ENCODE peak calls at places on chromosomes 3 and 15, in six cellular contexts. N, X, K, J, B and Y are unnamed samples. For H3K36me3, the result is how much of the 10 kb centered on the place peaks cover.

GRCh38 chr3:120559228-120560061 is 36.7 kb upstream of the NDUFB4 start:
- DNase-seq in N (peak), X (peak), K (peak), J (peak), B (peak), Y (peak)

GRCh38 chr3:154970796-154971195 is 109.3 kb upstream of the MME start:
- DNase-seq in N (no peak), X (peak), K (no peak), J (peak), B (no peak), Y (no peak)

GRCh38 chr15:76439542-76439941 is 103.0 kb downstream of the ISL2 start:
- DNase-seq in N (no peak), X (no peak), K (no peak), J (no peak), B (no peak), Y (no peak)

GRCh38 chr3:17491601-17492000 is 250.8 kb downstream of the TBC1D5 start:
- DNase-seq in N (no peak), X (peak), K (no peak), J (peak), B (no peak), Y (peak)

GRCh38 chr15:27707216-27707710 is 391.9 kb downstream of the OCA2 start:
- DNase-seq in N (no peak), X (no peak), K (no peak), J (no peak), B (no peak), Y (no peak)

GRCh38 chr3:53134631-53135232 is 4.5 kb upstream of the RFT1 start:
- DNase-seq in N (peak), X (peak), K (peak), J (peak), B (no peak), Y (peak)

GRCh38 chr3:136925425-136926190 is 32.2 kb upstream of the IL20RB start:
- DNase-seq in N (no peak), X (no peak), K (no peak), J (no peak), B (no peak), Y (no peak)

GRCh38 chr15:83446904-83447708 is at the start of gene SH3GL3:
- DNase-seq in N (peak), X (peak), K (peak), J (peak), B (no peak), Y (peak)

GRCh38 chr3:101928890-101929289 is 79.6 kb downstream of the NFKBIZ start:
- DNase-seq in N (no peak), X (peak), K (no peak), J (peak), B (no peak), Y (peak)

GRCh38 chr15:48510976-48511375 is 134.5 kb downstream of the FBN1 start:
- DNase-seq in N (no peak), X (peak), K (no peak), J (no peak), B (no peak), Y (no peak)

GRCh38 chr3:482479-482878 is 285.9 kb downstream of the CHL1 start:
- DNase-seq in N (no peak), X (no peak), K (no peak), J (no peak), B (no peak), Y (no peak)

GRCh38 chr3:192986399-192986798 is 68.7 kb upstream of the MB21D2 start:
- DNase-seq in N (no peak), X (no peak), K (no peak), J (no peak), B (no peak), Y (no peak)

GRCh38 chr15:96053039-96054021 is 277.2 kb upstream of the NR2F2 start:
- DNase-seq in N (peak), X (peak), K (peak), J (no peak), B (no peak), Y (peak)

GRCh38 chr3:153354641-153355040 is 192.6 kb downstream of the RAP2B start:
- DNase-seq in N (no peak), X (no peak), K (no peak), J (no peak), B (no peak), Y (no peak)

GRCh38 chr3:97901327-97902295 is 70.6 kb downstream of the RIOX2 start:
- DNase-seq in N (peak), X (no peak), K (no peak), J (no peak), B (no peak), Y (no peak)

GRCh38 chr3:7146529-7146928 is 285.6 kb downstream of the GRM7 start:
- DNase-seq in N (no peak), X (no peak), K (no peak), J (no peak), B (no peak), Y (no peak)

GRCh38 chr3:101676765-101677435 is at the start of gene ZBTB11:
- DNase-seq in N (peak), X (peak), K (peak), J (peak), B (peak), Y (peak)

DNA sequence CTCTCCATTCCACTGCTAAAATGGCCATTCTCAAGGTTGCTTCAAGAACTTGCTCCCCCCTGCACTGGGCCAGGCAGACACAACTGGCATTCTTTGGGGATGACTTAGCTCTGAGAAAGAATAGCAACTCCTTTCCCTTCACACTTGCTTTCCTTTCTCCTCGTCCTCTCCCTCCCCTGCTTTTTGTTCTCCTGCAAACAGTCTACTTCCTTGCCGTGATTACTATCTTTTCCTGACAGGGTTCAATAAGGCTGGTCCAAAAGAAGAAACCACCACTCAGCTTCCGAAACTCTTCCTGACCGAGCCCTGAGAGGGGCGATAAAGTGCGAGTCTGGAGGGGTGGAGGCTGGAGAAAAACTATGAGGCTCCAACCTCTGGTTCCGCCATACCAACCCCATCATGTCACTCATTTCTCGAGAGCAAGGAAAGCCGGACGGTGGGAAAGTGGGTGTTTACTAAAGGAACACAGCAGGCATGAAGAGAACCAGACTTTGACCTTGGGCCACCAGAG is 5.0 kb downstream of the AMOTL2 start:
- DNase-seq in N (no peak), X (peak), K (no peak), J (peak), B (no peak), Y (no peak)
- H3K36me3 ChIP-seq in N (under half), X (half or more), K (under half), J (half or more), B (half or more), Y (half or more)

GRCh38 chr15:92158426-92158825 is 235.3 kb upstream of the ST8SIA2 start:
- DNase-seq in N (no peak), X (peak), K (no peak), J (peak), B (peak), Y (no peak)
- H3K4me3 ChIP-seq in N (no peak), X (no peak), K (no peak), J (no peak), B (no peak), Y (no peak)

GRCh38 chr3:141430326-141430725 is 56.5 kb upstream of the RASA2 start:
- DNase-seq in N (no peak), X (no peak), K (no peak), J (no peak), B (no peak), Y (no peak)

GRCh38 chr3:141426404-141427034 is 58.2 kb downstream of the ZBTB38 start:
- DNase-seq in N (peak), X (peak), K (peak), J (peak), B (no peak), Y (no peak)

GRCh38 chr3:141429371-141430035 is 57.3 kb upstream of the RASA2 start:
- DNase-seq in N (peak), X (no peak), K (no peak), J (no peak), B (no peak), Y (no peak)

GRCh38 chr3:141425523-141426233 is 57.4 kb downstream of the ZBTB38 start:
- DNase-seq in N (no peak), X (peak), K (no peak), J (peak), B (no peak), Y (no peak)

DNA sequence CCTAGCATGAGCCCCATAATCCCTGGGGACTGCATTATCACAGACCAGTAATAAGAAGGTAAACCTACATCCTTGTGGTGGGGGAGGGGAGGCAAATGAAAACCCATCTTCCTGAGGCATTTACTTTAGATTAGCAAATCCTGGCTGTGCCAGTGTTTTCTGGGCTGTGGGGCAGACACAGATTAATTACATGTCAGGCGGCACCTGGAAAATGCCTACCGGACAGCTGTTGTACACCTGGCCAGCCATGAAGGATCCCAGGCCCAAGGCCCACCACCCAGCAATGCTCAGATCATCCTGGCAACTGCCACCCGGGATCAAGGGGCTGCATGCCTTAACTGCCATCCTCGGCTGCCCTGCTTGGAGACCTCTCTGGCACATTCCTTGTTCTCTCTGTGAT is 59.1 kb upstream of the RASA2 start:
- DNase-seq in N (no peak), X (no peak), K (no peak), J (no peak), B (no peak), Y (no peak)
- H3K36me3 ChIP-seq in N (under half), X (under half), K (under half), J (under half), B (under half), Y (under half)

GRCh38 chr3:14438929-14439328 is 36.5 kb downstream of the SLC6A6 start:
- DNase-seq in N (no peak), X (no peak), K (no peak), J (no peak), B (no peak), Y (no peak)
- H3K4me3 ChIP-seq in N (no peak), X (no peak), K (no peak), J (no peak), B (no peak), Y (no peak)

GRCh38 chr3:44661189-44661588 is 12.7 kb downstream of the ZNF35 start:
- DNase-seq in N (no peak), X (no peak), K (no peak), J (no peak), B (no peak), Y (no peak)

GRCh38 chr3:44665173-44665572 is 16.6 kb downstream of the ZNF35 start:
- DNase-seq in N (no peak), X (no peak), K (no peak), J (no peak), B (no peak), Y (no peak)

GRCh38 chr3:44659015-44659414 is 10.5 kb downstream of the ZNF35 start:
- DNase-seq in N (no peak), X (no peak), K (no peak), J (no peak), B (no peak), Y (no peak)

DNA sequence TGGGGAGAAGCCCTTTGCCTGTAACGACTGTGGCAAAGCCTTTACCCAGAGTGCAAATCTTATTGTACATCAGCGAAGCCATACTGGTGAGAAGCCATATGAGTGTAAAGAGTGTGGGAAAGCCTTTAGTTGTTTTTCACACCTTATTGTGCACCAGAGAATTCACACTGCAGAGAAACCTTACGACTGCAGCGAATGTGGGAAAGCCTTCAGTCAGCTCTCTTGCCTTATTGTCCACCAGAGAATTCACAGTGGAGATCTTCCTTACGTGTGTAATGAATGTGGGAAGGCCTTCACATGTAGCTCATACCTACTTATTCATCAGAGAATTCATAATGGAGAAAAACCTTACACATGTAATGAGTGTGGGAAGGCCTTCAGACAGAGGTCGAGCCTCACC is 10.9 kb downstream of the ZNF35 start:
- DNase-seq in N (no peak), X (peak), K (no peak), J (no peak), B (no peak), Y (no peak)
- H3K36me3 ChIP-seq in N (under half), X (under half), K (under half), J (under half), B (under half), Y (under half)

DNA sequence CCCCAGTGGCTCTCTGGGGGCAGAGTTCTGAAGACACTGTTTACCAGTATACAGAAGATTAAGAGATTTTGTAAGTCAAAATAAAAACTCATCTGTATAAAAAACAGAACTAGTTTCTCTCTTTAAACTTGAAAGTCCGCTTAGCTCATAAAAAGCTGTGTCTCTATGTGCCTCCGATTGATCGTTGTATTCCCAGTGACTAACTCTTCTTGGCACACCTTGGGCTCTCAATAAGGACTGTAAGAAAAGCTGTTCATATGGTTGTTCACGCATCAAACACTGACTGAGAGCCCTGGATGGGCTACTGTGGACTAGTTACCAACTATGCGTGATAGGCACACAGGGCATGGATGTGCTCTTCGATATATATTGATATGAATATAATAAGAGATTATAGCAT is 107.9 kb downstream of the P3H2 start:
- DNase-seq in N (no peak), X (peak), K (no peak), J (no peak), B (no peak), Y (no peak)
- H3K4me3 ChIP-seq in N (no peak), X (no peak), K (no peak), J (no peak), B (no peak), Y (no peak)

DNA sequence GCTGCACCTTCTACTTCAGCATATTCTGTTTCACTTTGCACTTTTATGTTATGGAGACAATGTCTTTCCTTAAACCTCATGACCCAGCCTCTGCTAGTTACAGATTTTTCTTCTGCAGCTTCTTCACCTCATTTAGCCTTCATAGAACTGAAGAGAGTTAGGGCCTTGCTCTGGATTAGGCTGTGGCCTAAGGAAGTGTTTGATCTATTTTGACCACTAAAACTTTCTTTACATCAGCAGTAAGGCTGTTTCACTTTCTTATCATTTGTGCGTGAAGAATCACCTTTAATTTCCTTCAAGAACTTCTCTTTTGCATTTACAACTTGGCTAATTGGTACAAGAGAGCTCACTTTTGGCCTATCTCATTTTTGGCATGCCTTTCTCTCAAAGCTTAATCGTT is 40.9 kb downstream of the PHLDB2 start:
- DNase-seq in N (no peak), X (no peak), K (no peak), J (no peak), B (no peak), Y (no peak)
- H3K36me3 ChIP-seq in N (under half), X (under half), K (under half), J (under half), B (under half), Y (under half)